ENCODE peak calls at places on chromosomes 1 and 21, in five cellular contexts. X is MM.1S, D is PC-3, J is SK-N-SH, E is neural progenitor cell. O is an unnamed sample.
A peak's percentile ranks its signal among the peaks of the same experiment; 100 is the strongest.

GRCh38 chr1:21239181-21239580 is 51.1 kb downstream of the ECE1 start:
- DNase-seq in J (no peak), D (peak; percentile 91), X (no peak), E (no peak), O (no peak)

GRCh38 chr1:227942716-227943261 is 4.9 kb downstream of the WNT9A start:
- DNase-seq in X (no peak), E (no peak), D (no peak), J (peak; percentile 21), O (no peak)

GRCh38 chr1:151443846-151444790 is 15.2 kb downstream of the POGZ start:
- DNase-seq in D (peak; percentile 98), E (peak; percentile 69), X (peak; percentile 91), J (peak; percentile 77), O (peak; percentile 90)

GRCh38 chr1:23793018-23793781 is 2.3 kb downstream of the LYPLA2 start:
- DNase-seq in D (no peak), E (no peak), J (peak; percentile 53), X (no peak), O (peak; percentile 78)

GRCh38 chr21:45316871-45317400 is 29.2 kb upstream of the POFUT2 start:
- DNase-seq in D (no peak), E (no peak), X (no peak), J (no peak), O (no peak)

GRCh38 chr1:7252411-7253117 is 467.3 kb downstream of the CAMTA1 start:
- DNase-seq in E (peak; percentile 19), X (no peak), D (no peak), J (no peak), O (no peak)

GRCh38 chr1:159924025-159924790 is 1.1 kb downstream of the TAGLN2 start:
- DNase-seq in X (peak; percentile 38), J (peak; percentile 91), D (peak; percentile 93), E (no peak), O (peak; percentile 96)

GRCh38 chr1:151705739-151706463 is 10.7 kb downstream of the CELF3 start:
- DNase-seq in X (peak; percentile 6), D (peak; percentile 9), J (no peak), E (no peak), O (no peak)

GRCh38 chr1:43376723-43377235 is 9.0 kb upstream of the ELOVL1 start:
- DNase-seq in E (no peak), J (no peak), D (no peak), X (no peak), O (no peak)

GRCh38 chr1:88433556-88433955 is 250.5 kb upstream of the PKN2 start:
- DNase-seq in E (no peak), J (no peak), D (peak; percentile 51), X (no peak), O (no peak)

GRCh38 chr1:229117664-229118300 is 153.1 kb upstream of the RAB4A start:
- DNase-seq in J (no peak), E (no peak), X (no peak), D (peak; percentile 68), O (peak; percentile 64)

GRCh38 chr1:110674337-110675059 is at the start of gene KCNA3:
- DNase-seq in X (peak; percentile 66), J (peak; percentile 89), E (peak; percentile 91), D (no peak), O (peak; percentile 18)

GRCh38 chr1:35220976-35221375 is 28.0 kb upstream of the SFPQ start:
- DNase-seq in D (peak; percentile 39), X (peak; percentile 21), E (peak; percentile 41), J (peak; percentile 62), O (peak; percentile 12)

GRCh38 chr1:187460093-187460492 is 631.3 kb downstream of the PLA2G4A start:
- DNase-seq in X (no peak), E (no peak), D (no peak), J (no peak), O (no peak)
- H2AFZ ChIP-seq in X (no peak overlapping the region), E (no peak overlapping the region), D (no peak overlapping the region), J (no peak overlapping the region), O (no peak overlapping the region)

GRCh38 chr1:26848947-26849774 is 13.8 kb upstream of the SFN start:
- DNase-seq in J (no peak), X (no peak), E (no peak), D (peak; percentile 95), O (peak; percentile 98)

GRCh38 chr1:26853600-26853999 is 9.3 kb upstream of the SFN start:
- DNase-seq in X (no peak), E (no peak), J (no peak), D (no peak), O (no peak)

GRCh38 chr1:26853156-26853555 is 9.8 kb upstream of the SFN start:
- DNase-seq in X (peak; percentile 58), E (peak; percentile 81), D (peak; percentile 99), J (peak; percentile 91), O (peak; percentile 90)

GRCh38 chr1:26852701-26853100 is 10.2 kb upstream of the SFN start:
- DNase-seq in J (no peak), X (no peak), D (no peak), E (no peak), O (no peak)

DNA sequence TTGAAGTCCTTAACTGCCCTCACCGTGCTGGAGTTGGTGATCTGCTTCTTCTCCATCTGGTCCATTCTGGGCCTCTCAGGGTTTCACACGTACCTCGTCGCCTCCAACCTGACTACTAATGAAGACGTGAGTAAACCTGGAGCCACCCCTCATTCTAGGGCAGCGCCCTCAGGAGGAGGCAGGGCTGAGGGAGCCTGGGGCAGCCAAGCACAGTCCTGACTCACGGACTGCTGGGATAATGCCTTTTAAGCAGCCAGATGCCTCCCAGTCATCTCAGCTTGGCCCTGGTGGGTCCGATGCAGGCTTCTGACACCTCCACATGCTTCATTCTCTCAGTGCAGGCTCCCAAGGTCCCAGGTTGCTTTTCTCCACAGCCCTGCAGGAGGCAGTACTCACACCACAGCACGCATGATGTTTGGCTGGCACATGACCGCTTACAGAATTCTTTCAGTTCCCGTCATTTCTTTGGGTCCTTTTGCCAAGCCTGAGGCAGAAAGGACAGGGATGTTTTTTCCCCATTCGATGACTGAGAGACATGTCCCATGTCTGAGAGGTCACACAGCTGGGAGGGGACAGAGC is 11.8 kb upstream of the SFN start:
- DNase-seq in E (no peak), X (no peak), D (no peak), J (no peak), O (peak; percentile 42)
- H3F3A ChIP-seq in E (no peaks in the 10 kb centered on the region), X (no peaks in the 10 kb centered on the region), D (peaks cover 8% of the 10 kb centered on the region), J (peaks cover 9% of the 10 kb centered on the region), O (peaks cover 26% of the 10 kb centered on the region)

GRCh38 chr1:185529673-185530072 is 204.5 kb upstream of the HMCN1 start:
- DNase-seq in D (no peak), X (no peak), E (no peak), J (no peak), O (no peak)

GRCh38 chr1:185530215-185530614 is 204.0 kb upstream of the HMCN1 start:
- DNase-seq in X (no peak), E (no peak), J (no peak), D (no peak), O (no peak)

GRCh38 chr1:185533596-185533995 is 200.6 kb upstream of the HMCN1 start:
- DNase-seq in D (no peak), E (no peak), X (no peak), J (no peak), O (no peak)

GRCh38 chr1:185532853-185533252 is 201.3 kb upstream of the HMCN1 start:
- DNase-seq in D (no peak), X (no peak), J (no peak), E (no peak), O (no peak)

DNA sequence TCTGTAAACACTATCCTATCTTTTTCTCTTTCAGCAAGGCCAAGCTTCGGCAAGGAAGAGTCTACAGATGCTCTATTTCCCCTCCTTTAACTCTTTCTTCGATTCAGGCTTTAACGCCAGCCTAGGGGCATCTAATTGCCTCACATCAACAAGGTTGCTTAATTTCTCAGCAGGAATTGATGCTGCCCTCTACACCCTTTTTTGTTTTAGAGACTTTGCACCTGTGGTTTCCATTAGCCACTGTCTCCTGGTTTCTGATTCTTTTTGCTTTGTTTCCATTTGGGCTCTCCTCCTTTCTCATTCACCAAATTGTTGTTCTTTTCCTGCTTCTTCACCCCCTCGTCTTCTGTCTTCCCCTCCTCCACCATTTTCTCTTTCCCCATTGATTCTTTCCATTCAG is 202.4 kb upstream of the HMCN1 start:
- DNase-seq in J (no peak), D (no peak), E (peak; percentile 39), X (no peak), O (no peak)
- H2AFZ ChIP-seq in J (no peak overlapping the region), D (no peak overlapping the region), E (no peak overlapping the region), X (no peak overlapping the region), O (no peak overlapping the region)

DNA sequence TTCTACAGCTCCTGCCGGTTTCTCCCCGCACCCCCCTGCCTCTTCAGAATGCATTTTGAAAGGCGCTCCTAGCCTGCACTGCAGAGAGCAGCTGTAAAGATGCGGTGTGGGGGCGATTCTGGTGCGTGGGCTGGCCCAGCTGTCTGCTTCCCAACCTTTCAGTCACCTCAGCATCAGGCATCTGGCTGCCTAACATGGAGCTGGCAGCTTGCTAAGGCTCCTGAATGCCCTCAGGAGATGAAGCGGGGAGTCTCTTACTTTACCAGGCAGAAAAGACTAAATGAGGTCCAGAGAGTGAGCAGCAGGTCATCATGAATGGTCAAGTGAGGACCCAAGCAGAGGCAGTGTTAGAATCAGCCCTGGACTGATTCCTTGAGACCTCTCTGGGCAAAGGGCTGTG is 8.7 kb downstream of the IER5 start:
- DNase-seq in D (no peak), E (no peak), X (no peak), J (peak; percentile 52), O (peak; percentile 41)
- H3F3A ChIP-seq in D (peaks cover 5% of the 10 kb centered on the region), E (peaks cover 46% of the 10 kb centered on the region), X (peaks cover 4% of the 10 kb centered on the region), J (peaks cover 91% of the 10 kb centered on the region), O (peaks cover 87% of the 10 kb centered on the region)